ENCODE peak calls at places on chromosomes 11 and 22, in five cellular contexts. S is NCI-H1436, J is dorsolateral prefrontal cortex, Y is neural progenitor cell, A is NCI-H460. M is an unnamed sample.

GRCh38 chr11:1771700-1772099 is 8.0 kb upstream of the CTSD start:
- DNase-seq in S (no peak), J (no peak), Y (no peak), A (peak), M (no peak)

GRCh38 chr22:45226681-45227186 is 14.0 kb downstream of the KIAA0930 start:
- DNase-seq in S (no peak), J (no peak), Y (no peak), A (no peak), M (peak)

GRCh38 chr11:95487391-95487790 is 256.4 kb upstream of the SESN3 start:
- DNase-seq in S (no peak), J (no peak), Y (no peak), A (no peak), M (no peak)

GRCh38 chr11:71330349-71330748 is 78.0 kb upstream of the SHANK2 start:
- DNase-seq in S (no peak), J (no peak), Y (no peak), A (no peak), M (no peak)

GRCh38 chr11:83051760-83052671 is 19.7 kb downstream of the RAB30 start:
- DNase-seq in S (no peak), J (peak), Y (no peak), A (no peak), M (peak)

GRCh38 chr22:37202001-37202555 is 10.2 kb downstream of the SSTR3 start:
- DNase-seq in S (no peak), J (no peak), Y (no peak), A (no peak), M (no peak)

GRCh38 chr11:85682330-85683305 is 3.4 kb downstream of the CCDC89 start:
- DNase-seq in S (no peak), J (peak), Y (no peak), A (no peak), M (peak)

GRCh38 chr11:74822187-74822586 is 73.5 kb downstream of the RNF169 start:
- DNase-seq in S (no peak), J (peak), Y (no peak), A (no peak), M (peak)

GRCh38 chr11:36030707-36031365 is 87.0 kb downstream of the LDLRAD3 start:
- DNase-seq in S (no peak), J (no peak), Y (no peak), A (no peak), M (no peak)

GRCh38 chr11:134478611-134479010 is 66.6 kb upstream of the B3GAT1 start:
- DNase-seq in S (no peak), J (no peak), Y (no peak), A (no peak), M (no peak)

GRCh38 chr11:98104249-98104648 is 916.5 kb upstream of the CNTN5 start:
- DNase-seq in S (no peak), J (no peak), Y (no peak), A (no peak), M (no peak)

GRCh38 chr22:21003782-21004181 is 1.9 kb upstream of the THAP7 start:
- DNase-seq in S (no peak), J (no peak), Y (no peak), A (no peak), M (no peak)

GRCh38 chr11:70312401-70313357 is 42.2 kb downstream of the PPFIA1 start:
- DNase-seq in S (no peak), J (no peak), Y (no peak), A (no peak), M (no peak)

GRCh38 chr11:109026891-109027489 is 362.1 kb downstream of the DDX10 start:
- DNase-seq in S (no peak), J (no peak), Y (no peak), A (no peak), M (no peak)

GRCh38 chr11:116871248-116871647 is 33.8 kb upstream of the APOA1 start:
- DNase-seq in S (no peak), J (no peak), Y (no peak), A (no peak), M (no peak)

GRCh38 chr11:85809191-85809590 is 1.8 kb downstream of the SYTL2 start:
- DNase-seq in S (no peak), J (no peak), Y (no peak), A (no peak), M (no peak)

GRCh38 chr11:112255075-112255739 is 5.5 kb downstream of the PLET1 start:
- DNase-seq in S (no peak), J (peak), Y (no peak), A (peak), M (no peak)

GRCh38 chr11:16843307-16843706 is 104.9 kb downstream of the C11orf58 start:
- DNase-seq in S (peak), J (no peak), Y (no peak), A (peak), M (no peak)

GRCh38 chr11:133842053-133842452 is 3.3 kb downstream of the SPATA19 start:
- DNase-seq in S (no peak), J (no peak), Y (no peak), A (no peak), M (no peak)